ENCODE peak calls at places on chromosomes 16 and 17, in ten cellular contexts. A, P, W, X, E, H, Q, O, V and D are unnamed samples. For H3K36me3, the result is how much of the 10 kb centered on the place peaks cover.

GRCh38 chr16:60031751-60032150 is 1297.6 kb upstream of the GOT2 start:
- DNase-seq in H (no peak), V (no peak), O (no peak), E (no peak), W (no peak), Q (no peak), P (no peak), A (no peak), X (no peak), D (no peak)

GRCh38 chr17:41492351-41492750 is 2.6 kb upstream of the KRT36 start:
- DNase-seq in V (no peak), P (no peak), H (no peak), X (no peak), E (peak), A (peak), Q (no peak), O (no peak), W (no peak), D (peak)

GRCh38 chr16:2486645-2487516 is 12.0 kb downstream of the TBC1D24 start:
- DNase-seq in P (peak), W (peak), E (no peak), O (no peak), A (peak), X (no peak), H (peak), Q (no peak), V (no peak), D (no peak)

GRCh38 chr17:17900615-17901520 is 64.1 kb upstream of the SREBF1 start:
- DNase-seq in X (peak), Q (no peak), E (peak), V (peak), W (peak), A (peak), P (no peak), H (peak), O (peak), D (peak)

GRCh38 chr16:23949630-23950290 is 114.0 kb downstream of the PRKCB start:
- DNase-seq in P (peak), E (no peak), A (no peak), W (no peak), H (peak), X (no peak), V (peak), O (no peak), Q (no peak), D (no peak)

GRCh38 chr17:65055280-65055707 is 1.2 kb downstream of the GNA13 start:
- DNase-seq in V (no peak), E (no peak), O (no peak), W (no peak), X (no peak), Q (no peak), H (peak), A (no peak), P (no peak), D (no peak)

GRCh38 chr16:72666267-72666666 is 381.7 kb downstream of the ZFHX3 start:
- DNase-seq in V (no peak), H (no peak), A (peak), X (no peak), E (no peak), P (no peak), Q (no peak), W (no peak), O (no peak), D (no peak)

GRCh38 chr16:87922250-87922871 is 14.0 kb downstream of the CA5A start:
- DNase-seq in X (peak), Q (no peak), V (peak), W (peak), E (no peak), H (no peak), A (no peak), P (no peak), O (no peak), D (no peak)

GRCh38 chr16:69123894-69124293 is 8.5 kb downstream of the CHTF8 start:
- DNase-seq in Q (no peak), X (peak), O (peak), W (no peak), H (peak), V (peak), A (peak), P (no peak), E (peak), D (peak)

GRCh38 chr16:48053346-48053745 is 102.4 kb downstream of the ABCC12 start:
- DNase-seq in E (no peak), V (no peak), W (no peak), O (peak), H (no peak), A (peak), Q (no peak), X (peak), P (no peak), D (no peak)

GRCh38 chr17:27551701-27552466 is 79.1 kb upstream of the LGALS9 start:
- DNase-seq in O (no peak), A (peak), X (no peak), Q (no peak), E (no peak), V (no peak), H (no peak), P (no peak), W (no peak), D (no peak)

GRCh38 chr17:27554152-27554551 is 76.8 kb upstream of the LGALS9 start:
- DNase-seq in P (no peak), A (peak), W (no peak), V (no peak), O (no peak), E (no peak), X (no peak), H (no peak), Q (no peak), D (no peak)

GRCh38 chr17:27550974-27551505 is 79.9 kb upstream of the LGALS9 start:
- DNase-seq in P (no peak), X (no peak), V (no peak), O (peak), W (no peak), Q (no peak), H (no peak), E (no peak), A (no peak), D (no peak)

GRCh38 chr17:27552467-27552779 is 78.6 kb upstream of the LGALS9 start:
- DNase-seq in X (no peak), O (peak), P (no peak), W (no peak), A (peak), V (no peak), Q (no peak), H (no peak), E (no peak), D (no peak)

DNA sequence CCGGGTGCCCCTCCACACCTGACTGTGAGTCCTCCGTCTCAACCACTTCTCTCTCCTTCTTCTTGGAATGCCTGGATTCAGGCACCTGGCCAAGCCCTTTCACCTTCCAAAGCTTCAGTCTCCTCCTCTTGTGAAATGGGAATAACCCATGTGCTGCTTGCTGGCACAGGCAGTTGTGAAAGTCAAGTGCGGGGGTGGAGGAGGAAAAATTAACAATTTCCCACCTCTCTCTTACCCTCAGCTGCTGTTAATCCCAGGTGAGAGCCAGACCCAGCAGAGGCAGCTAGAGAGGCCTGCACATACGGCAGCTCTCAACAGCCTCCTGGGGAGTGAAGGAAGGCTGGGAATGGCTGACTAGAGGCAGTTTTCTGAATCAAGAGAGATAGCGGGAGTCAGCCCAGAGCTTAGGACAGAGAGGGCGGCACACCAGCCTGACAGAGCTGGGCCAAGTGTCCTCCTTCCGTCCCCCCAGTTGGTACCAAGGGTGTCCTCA is 77.9 kb upstream of the LGALS9 start:
- DNase-seq in A (no peak), H (no peak), X (no peak), P (no peak), O (no peak), E (peak), Q (no peak), W (no peak), V (no peak), D (peak)
- H3K27ac ChIP-seq in A (no peak), H (no peak), X (no peak), P (no peak), O (no peak), E (no peak), Q (no peak), W (no peak), V (no peak), D (no peak)

DNA sequence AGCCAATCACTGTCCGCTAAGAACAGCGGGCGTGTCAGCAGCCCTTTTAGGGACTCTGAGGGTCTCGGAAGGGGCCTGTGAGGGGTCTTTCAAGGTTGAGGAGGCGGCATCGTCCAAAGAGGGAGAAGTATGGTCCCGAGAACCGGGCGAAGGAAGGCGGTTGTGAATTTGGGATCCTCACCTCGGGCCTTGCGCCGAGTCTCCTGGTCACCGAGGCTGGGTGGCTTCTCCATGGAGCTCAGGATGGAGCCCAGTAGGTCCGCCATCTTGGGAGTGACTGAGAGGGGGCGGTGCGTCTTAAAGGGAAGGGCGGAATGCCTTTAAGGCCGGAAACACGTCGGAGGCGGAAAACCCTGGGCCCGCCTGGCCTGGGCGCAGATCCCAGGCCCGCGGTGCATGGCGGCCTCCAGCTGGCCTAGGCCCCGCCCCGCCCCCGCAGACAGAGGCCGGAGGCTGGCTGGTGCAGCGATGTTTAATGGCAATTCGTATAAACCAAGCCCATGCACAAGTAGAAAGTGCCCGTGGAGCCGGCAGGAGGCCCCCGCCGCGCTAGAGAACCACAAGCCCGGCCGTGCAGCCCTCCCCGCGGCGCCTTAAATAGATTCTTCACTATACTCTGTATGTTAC is at the start of gene SPAG7:
- DNase-seq in E (peak), A (peak), X (peak), P (peak), W (peak), H (peak), Q (peak), O (peak), V (peak), D (peak)
- TF ChIP-seq POLR2A in E (peak), A (peak), X (peak), P (peak), W (peak), H (peak), Q (peak), O (peak), V (no peak), D (peak)

DNA sequence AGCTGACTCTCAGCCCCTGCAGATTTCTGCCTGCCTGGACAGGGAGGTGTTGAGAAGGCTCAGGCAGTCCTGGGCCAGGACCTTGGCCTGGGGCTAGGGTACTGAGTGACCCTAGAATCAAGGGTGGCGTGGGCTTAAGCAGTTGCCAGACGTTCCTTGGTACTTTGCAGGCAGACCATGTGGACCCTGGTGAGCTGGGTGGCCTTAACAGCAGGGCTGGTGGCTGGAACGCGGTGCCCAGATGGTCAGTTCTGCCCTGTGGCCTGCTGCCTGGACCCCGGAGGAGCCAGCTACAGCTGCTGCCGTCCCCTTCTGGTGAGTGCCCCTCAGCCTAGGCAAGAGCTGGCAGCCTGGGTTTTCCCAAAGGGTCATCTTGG is 3.9 kb downstream of the GRN start:
- DNase-seq in A (no peak), P (no peak), O (no peak), X (no peak), W (no peak), V (no peak), Q (no peak), E (no peak), H (no peak), D (no peak)
- H3K36me3 ChIP-seq in A (under half), P (under half), O (under half), X (under half), W (under half), V (under half), Q (half or more), E (under half), H (under half), D (under half)

DNA sequence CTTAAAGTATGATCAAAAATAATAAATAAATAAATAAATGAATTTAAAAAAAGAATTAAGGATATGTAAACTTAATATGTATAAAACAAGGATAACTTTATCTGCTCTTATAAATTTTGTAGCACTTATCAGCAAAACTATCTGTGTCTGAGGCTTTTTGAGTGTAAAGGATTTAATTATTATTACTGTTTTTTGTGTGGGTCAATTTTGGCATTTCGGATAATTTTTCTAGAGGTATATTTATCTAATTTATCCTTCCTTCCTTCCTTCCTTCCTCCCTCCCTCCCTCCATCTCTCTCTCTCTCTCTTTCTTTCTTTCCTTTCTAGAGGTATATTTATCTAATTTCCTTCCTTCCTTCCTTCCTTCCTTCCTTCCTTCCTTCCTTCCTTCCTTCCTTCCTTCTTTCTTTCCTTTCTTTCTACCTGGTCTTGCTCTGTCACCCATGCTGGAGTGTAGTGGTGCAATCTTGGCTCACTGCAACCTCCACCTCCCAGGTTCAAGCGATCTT is 120.8 kb downstream of the ABCA8 start:
- DNase-seq in E (no peak), W (no peak), V (no peak), P (no peak), A (no peak), O (no peak), H (no peak), Q (no peak), X (no peak), D (no peak)
- H3K27ac ChIP-seq in E (no peak), W (no peak), V (no peak), P (no peak), A (peak), O (no peak), H (no peak), Q (no peak), X (no peak), D (no peak)

DNA sequence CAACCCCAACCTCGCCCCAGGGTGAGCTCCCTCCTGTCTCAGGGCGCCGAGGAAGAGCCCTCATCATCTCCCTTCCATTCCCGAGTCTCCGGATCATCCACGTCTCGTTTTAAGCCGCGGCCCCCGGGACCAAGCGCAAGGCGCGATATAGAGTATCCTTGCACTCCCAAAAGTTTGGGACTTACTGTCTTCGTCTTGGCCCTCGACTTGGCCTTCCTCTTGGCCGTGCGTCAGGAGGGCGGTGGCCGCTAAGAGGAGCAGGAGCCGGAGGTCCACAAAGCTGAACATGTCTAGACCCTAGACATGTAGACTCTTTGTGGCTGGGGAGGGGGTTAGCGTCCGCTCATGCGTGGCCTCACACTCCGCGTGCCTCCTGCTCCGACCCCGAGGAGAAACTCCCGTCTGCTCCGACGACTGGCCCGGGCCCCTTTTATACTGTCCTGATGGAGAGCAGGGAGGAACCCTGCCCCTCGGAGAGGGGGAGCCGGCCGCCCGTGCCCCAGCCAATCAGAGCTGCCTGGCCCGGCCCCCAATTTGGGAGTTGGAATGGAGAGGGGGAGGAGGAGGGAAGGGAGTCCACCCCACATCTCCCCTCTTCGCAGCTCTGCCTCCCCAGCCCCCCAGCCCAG is at the start of gene COL1A1:
- DNase-seq in W (peak), V (peak), A (peak), P (no peak), Q (no peak), E (peak), O (no peak), X (peak), H (no peak), D (peak)
- TF ChIP-seq POLR2A in W (peak), V (no peak), A (peak), P (no peak), Q (peak), E (peak), O (no peak), X (peak), H (peak), D (peak)

DNA sequence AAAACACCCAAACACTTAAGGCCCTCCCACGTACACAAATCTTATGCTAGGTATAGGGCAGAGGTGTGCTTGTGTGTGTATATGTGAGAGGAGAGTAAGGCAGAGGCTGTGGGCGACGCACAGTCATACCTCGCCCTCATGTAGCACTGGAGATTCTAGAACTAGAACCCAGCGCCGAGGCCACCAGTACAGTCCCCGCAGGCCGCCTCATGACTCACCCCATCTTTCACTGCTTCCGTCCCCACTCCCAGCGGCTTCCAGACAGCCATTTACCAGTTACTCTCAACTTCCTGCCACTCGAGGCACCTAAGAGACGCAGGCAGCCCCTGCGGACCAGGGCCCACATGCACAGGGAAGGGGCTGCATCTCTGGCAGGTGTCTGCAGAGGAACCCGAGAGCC is 23.2 kb upstream of the CYTH1 start:
- DNase-seq in Q (no peak), A (no peak), O (no peak), E (no peak), V (no peak), X (no peak), P (no peak), H (peak), W (no peak), D (no peak)
- H3K36me3 ChIP-seq in Q (half or more), A (half or more), O (under half), E (under half), V (under half), X (under half), P (under half), H (half or more), W (under half), D (under half)

GRCh38 chr16:46648656-46649055 is 27.5 kb upstream of the SHCBP1 start:
- DNase-seq in H (no peak), X (no peak), W (no peak), O (no peak), V (no peak), E (no peak), Q (no peak), P (no peak), A (no peak), D (no peak)

GRCh38 chr16:46649571-46649970 is 28.4 kb upstream of the SHCBP1 start:
- DNase-seq in A (peak), O (no peak), P (no peak), W (no peak), V (peak), Q (no peak), X (no peak), H (no peak), E (peak), D (peak)

GRCh38 chr16:46650224-46650623 is 29.0 kb upstream of the SHCBP1 start:
- DNase-seq in X (no peak), V (no peak), O (no peak), P (no peak), Q (no peak), W (no peak), H (no peak), E (peak), A (peak), D (peak)

DNA sequence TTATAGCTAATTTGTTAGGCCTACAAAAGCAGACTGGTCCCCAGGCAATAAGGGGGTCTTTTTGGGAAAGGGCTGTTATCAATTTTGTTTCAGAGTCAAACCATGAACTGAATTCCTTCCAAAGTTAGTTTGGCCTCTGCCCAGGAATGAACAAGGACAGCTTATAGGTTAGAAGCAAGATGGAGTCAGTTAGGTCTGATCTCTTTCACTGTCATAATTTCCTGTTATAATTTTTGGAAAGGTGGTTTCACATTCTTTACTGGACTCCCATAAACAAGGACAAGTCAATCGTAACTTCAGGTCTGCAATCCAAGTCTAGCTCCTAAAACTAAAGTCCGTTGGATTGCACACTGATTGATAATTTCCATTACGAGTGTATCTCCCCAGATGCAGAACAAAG is 30.1 kb upstream of the SHCBP1 start:
- DNase-seq in P (no peak), V (no peak), E (no peak), A (no peak), H (no peak), W (no peak), O (no peak), Q (no peak), X (no peak), D (no peak)
- H3K27ac ChIP-seq in P (no peak), V (no peak), E (no peak), A (no peak), H (no peak), W (no peak), O (no peak), Q (no peak), X (no peak), D (no peak)